ENCODE peak calls at places on chromosome 10, in five cellular contexts. L, T, A, X and W are unnamed samples.

GRCh38 chr10:51308096-51308495 is 233.8 kb downstream of the PRKG1 start:
- DNase-seq in T (no peak), A (no peak), L (no peak), X (no peak), W (no peak)

GRCh38 chr10:65907199-65907712 is 1018.6 kb upstream of the LRRTM3 start:
- DNase-seq in T (no peak), L (no peak), X (no peak), A (no peak), W (no peak)

GRCh38 chr10:87750001-87750651 is 67.9 kb downstream of the ATAD1 start:
- DNase-seq in L (no peak), A (no peak), X (no peak), T (peak), W (peak)

GRCh38 chr10:30990351-30990750 is 41.3 kb downstream of the ZNF438 start:
- DNase-seq in L (no peak), X (no peak), T (no peak), A (no peak), W (no peak)

GRCh38 chr10:93573051-93573909 is 6.8 kb downstream of the FFAR4 start:
- DNase-seq in L (no peak), A (peak), X (no peak), T (no peak), W (no peak)

GRCh38 chr10:12784646-12785045 is 216.9 kb downstream of the CCDC3 start:
- DNase-seq in X (no peak), A (no peak), T (no peak), L (no peak), W (no peak)

GRCh38 chr10:119449760-119450461 is 92.6 kb downstream of the RGS10 start:
- DNase-seq in T (no peak), A (peak), L (no peak), X (no peak), W (peak)

GRCh38 chr10:72044417-72045041 is 43.8 kb downstream of the SPOCK2 start:
- DNase-seq in X (no peak), L (no peak), A (peak), T (peak), W (no peak)

GRCh38 chr10:13340626-13341370 is 7.3 kb downstream of the SEPHS1 start:
- DNase-seq in L (no peak), A (no peak), X (peak), T (no peak), W (no peak)

GRCh38 chr10:128859738-128860386 is 607.2 kb upstream of the MGMT start:
- DNase-seq in L (peak), T (peak), A (no peak), X (no peak), W (peak)

GRCh38 chr10:13949844-13950542 is 363.2 kb downstream of the PRPF18 start:
- DNase-seq in L (no peak), T (no peak), X (no peak), A (peak), W (peak)

GRCh38 chr10:5976689-5977470 is 463 bp downstream of the IL15RA start:
- DNase-seq in X (no peak), T (peak), L (peak), A (peak), W (peak)

GRCh38 chr10:86204421-86205045 is 162.1 kb downstream of the GRID1 start:
- DNase-seq in L (no peak), T (no peak), A (no peak), X (no peak), W (no peak)

GRCh38 chr10:33791295-33791694 is 456.8 kb upstream of the NRP1 start:
- DNase-seq in T (no peak), A (no peak), X (no peak), L (no peak), W (no peak)

GRCh38 chr10:16987976-16988610 is 141.5 kb downstream of the CUBN start:
- DNase-seq in A (no peak), X (no peak), L (no peak), T (no peak), W (peak)

GRCh38 chr10:124419635-124420034 is 912 bp upstream of the OAT start:
- DNase-seq in L (no peak), X (no peak), T (no peak), A (no peak), W (no peak)

GRCh38 chr10:132186488-132187413 is at the start of gene DPYSL4:
- DNase-seq in X (no peak), L (no peak), A (no peak), T (peak), W (peak)

GRCh38 chr10:47278152-47278473 is 21.9 kb upstream of the GDF10 start:
- DNase-seq in T (no peak), L (no peak), A (no peak), X (no peak), W (no peak)

GRCh38 chr10:28431139-28431538 is 101.8 kb upstream of the WAC start:
- DNase-seq in X (no peak), L (no peak), T (no peak), A (no peak), W (no peak)

GRCh38 chr10:128178319-128178937 is 52.2 kb upstream of the MKI67 start:
- DNase-seq in X (no peak), A (no peak), L (peak), T (peak), W (peak)

GRCh38 chr10:15482168-15482567 is 111.1 kb upstream of the FAM171A1 start:
- DNase-seq in X (no peak), A (no peak), L (no peak), T (no peak), W (peak)

GRCh38 chr10:96287392-96288105 is 16.2 kb upstream of the BLNK start:
- DNase-seq in X (peak), T (no peak), L (no peak), A (peak), W (no peak)

GRCh38 chr10:44651834-44652233 is 259.3 kb upstream of the TMEM72 start:
- DNase-seq in L (no peak), T (no peak), A (no peak), X (no peak), W (peak)

GRCh38 chr10:32033171-32033570 is 23.1 kb downstream of the KIF5B start:
- DNase-seq in T (no peak), A (no peak), L (no peak), X (no peak), W (no peak)

GRCh38 chr10:36178616-36179015 is 536.5 kb upstream of the FZD8 start:
- DNase-seq in A (no peak), L (no peak), T (no peak), X (no peak), W (no peak)

GRCh38 chr10:30701471-30702173 is 72.1 kb upstream of the LYZL2 start:
- DNase-seq in L (no peak), A (no peak), T (no peak), X (peak), W (peak)

GRCh38 chr10:126671402-126671975 is 996 bp upstream of the C10orf90 start:
- DNase-seq in L (no peak), X (no peak), A (no peak), T (no peak), W (no peak)

GRCh38 chr10:28984431-28984830 is 304.4 kb upstream of the LYZL1 start:
- DNase-seq in T (no peak), X (no peak), A (peak), L (no peak), W (peak)

GRCh38 chr10:28219241-28219640 is 83.6 kb downstream of the MPP7 start:
- DNase-seq in L (no peak), T (no peak), X (no peak), A (no peak), W (peak)

GRCh38 chr10:122637371-122637770 is 62.3 kb downstream of the C10orf120 start:
- DNase-seq in T (no peak), L (no peak), A (no peak), X (no peak), W (no peak)

GRCh38 chr10:106370751-106371150 is 793.8 kb downstream of the SORCS1 start:
- DNase-seq in X (no peak), L (no peak), T (no peak), A (no peak), W (no peak)

GRCh38 chr10:15879058-15879457 is 18.8 kb upstream of the MINDY3 start:
- DNase-seq in L (no peak), T (peak), A (no peak), X (no peak), W (peak)

GRCh38 chr10:122310311-122311050 is 39.4 kb downstream of the BTBD16 start:
- DNase-seq in L (no peak), T (no peak), A (no peak), X (no peak), W (no peak)

GRCh38 chr10:90635111-90635798 is 222.6 kb downstream of the HTR7 start:
- DNase-seq in X (no peak), A (no peak), T (peak), L (no peak), W (no peak)

GRCh38 chr10:49611166-49611814 is 1.2 kb downstream of the SLC18A3 start:
- DNase-seq in L (no peak), A (no peak), X (no peak), T (peak), W (peak)

GRCh38 chr10:49613160-49613881 is 516 bp upstream of the CHAT start:
- DNase-seq in T (peak), L (no peak), X (no peak), A (no peak), W (no peak)

GRCh38 chr10:49610735-49611165 is 640 bp downstream of the SLC18A3 start:
- DNase-seq in A (no peak), T (no peak), X (no peak), L (no peak), W (no peak)

GRCh38 chr10:49612513-49613159 is 1.2 kb upstream of the CHAT start:
- DNase-seq in L (no peak), T (peak), X (no peak), A (no peak), W (no peak)

DNA sequence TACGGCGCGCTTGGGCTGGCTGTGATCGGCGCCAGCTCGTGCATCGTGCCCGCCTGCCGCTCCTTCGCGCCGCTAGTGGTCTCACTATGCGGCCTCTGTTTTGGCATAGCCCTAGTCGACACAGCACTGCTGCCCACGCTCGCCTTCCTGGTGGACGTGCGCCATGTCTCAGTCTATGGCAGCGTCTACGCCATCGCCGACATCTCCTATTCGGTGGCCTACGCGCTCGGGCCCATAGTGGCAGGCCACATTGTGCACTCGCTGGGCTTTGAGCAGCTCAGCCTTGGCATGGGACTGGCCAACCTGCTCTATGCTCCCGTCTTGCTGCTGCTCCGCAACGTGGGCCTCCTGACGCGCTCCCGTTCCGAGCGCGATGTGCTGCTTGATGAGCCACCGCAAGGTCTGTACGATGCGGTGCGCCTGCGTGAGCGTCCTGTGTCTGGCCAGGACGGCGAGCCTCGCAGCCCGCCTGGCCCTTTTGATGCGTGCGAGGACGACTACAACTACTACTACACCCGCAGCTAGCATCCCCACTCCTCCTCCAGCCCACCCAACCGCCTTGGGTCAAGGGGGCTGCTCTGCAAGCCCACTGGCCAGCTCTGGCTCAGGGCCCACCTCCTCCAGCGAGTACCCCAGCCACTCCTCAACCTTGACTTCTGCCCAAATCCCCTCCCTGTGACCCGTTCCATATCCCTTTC is 1.9 kb downstream of the SLC18A3 start:
- DNase-seq in A (peak), T (peak), X (no peak), L (no peak), W (no peak)
- TF ChIP-seq EZH2 in A (no peak), T (peak), X (no peak), L (no peak), W (no peak)

DNA sequence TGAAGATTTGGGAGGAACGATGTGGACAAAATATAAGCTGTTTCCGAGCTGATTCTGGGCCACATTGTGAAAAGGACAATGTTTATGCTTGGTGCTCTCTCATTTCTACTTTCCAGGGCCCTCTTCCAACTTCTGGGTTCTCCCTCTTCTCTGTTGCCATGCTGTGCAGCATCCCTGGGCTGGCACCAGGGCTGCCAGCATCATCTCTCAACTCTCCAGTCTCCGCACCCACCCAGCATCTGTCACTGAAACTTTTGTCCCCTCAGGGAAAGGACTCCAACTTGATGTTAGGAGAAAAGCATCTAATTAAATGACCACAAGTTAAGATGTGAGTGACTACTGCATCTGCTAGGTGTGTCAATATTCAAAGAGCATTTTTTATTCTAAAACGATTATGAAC is 26.7 kb downstream of the CFAP58 start:
- DNase-seq in T (no peak), L (no peak), X (no peak), A (no peak), W (no peak)
- H3K4me3 ChIP-seq in T (no peak), L (no peak), X (no peak), A (no peak), W (no peak)

GRCh38 chr10:131175891-131176290 is 135.6 kb downstream of the TCERG1L start:
- DNase-seq in A (no peak), X (no peak), T (no peak), L (no peak), W (no peak)

GRCh38 chr10:131176907-131177306 is 134.6 kb downstream of the TCERG1L start:
- DNase-seq in X (no peak), A (no peak), L (no peak), T (no peak), W (no peak)

GRCh38 chr10:131173484-131174210 is 137.9 kb downstream of the TCERG1L start:
- DNase-seq in A (no peak), T (no peak), X (no peak), L (no peak), W (no peak)

GRCh38 chr10:131174211-131174565 is 137.3 kb downstream of the TCERG1L start:
- DNase-seq in A (no peak), T (no peak), X (no peak), L (no peak), W (no peak)

GRCh38 chr10:131174651-131175540 is 136.6 kb downstream of the TCERG1L start:
- DNase-seq in L (no peak), T (no peak), A (no peak), X (no peak), W (no peak)
- H3K9ac ChIP-seq in L (no peak), T (no peak), A (no peak), X (no peak), W (no peak)

GRCh38 chr10:22344781-22345300 is 455 bp upstream of the SPAG6 start:
- DNase-seq in L (no peak), X (no peak), A (no peak), T (no peak), W (no peak)
- TF ChIP-seq EZH2 in L (no peak), X (no peak), A (peak), T (peak), W (peak)

DNA sequence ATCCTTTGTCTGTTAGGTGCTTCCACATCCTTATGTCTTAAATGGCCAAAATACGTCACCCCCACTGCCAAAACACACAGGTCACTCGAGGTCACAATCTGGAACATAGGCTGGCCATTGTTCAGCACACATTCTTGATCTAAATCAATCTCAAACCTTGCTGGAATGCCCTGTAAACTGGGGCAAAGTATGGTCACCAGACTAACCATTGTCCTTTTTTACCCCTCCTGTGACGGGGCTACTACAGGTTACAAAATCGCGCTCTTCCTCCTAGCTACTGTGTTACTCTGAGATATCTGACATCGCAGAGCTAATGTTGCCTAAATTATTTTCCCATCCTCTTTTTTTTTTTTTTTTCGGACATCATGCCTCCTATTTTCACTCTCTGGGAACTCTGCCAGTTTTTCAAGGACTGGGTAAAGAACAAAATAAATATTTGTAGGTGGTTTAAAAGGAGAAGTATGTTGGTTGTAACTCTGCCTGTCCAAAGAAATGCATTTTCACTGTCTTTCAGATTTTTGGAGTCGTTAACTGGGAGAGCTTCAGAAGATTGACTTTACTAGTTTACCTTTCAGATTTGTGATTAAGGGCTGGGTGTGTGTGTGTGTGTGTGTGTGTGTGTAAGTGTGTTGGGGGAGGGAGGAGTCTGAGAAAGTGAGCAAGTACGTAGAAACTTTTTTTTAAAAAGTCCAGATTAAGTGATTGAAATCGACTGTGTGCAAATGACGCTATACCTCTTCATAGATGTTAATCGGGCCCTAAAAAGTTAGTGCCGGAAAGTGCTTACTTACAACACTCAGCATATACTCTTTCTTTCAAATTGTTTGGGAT is 942 bp upstream of the KIAA1217 start:
- DNase-seq in A (no peak), L (no peak), X (no peak), T (peak), W (no peak)
- H3K4me3 ChIP-seq in A (peak), L (no peak), X (no peak), T (peak), W (peak)

GRCh38 chr10:104273899-104274575 is 5.1 kb downstream of the GSTO2 start:
- DNase-seq in X (no peak), L (no peak), A (no peak), T (no peak), W (peak)
- H3K9ac ChIP-seq in X (no peak), L (peak), A (no peak), T (no peak), W (peak)

GRCh38 chr10:100736144-100736808 is 9.1 kb upstream of the PAX2 start:
- DNase-seq in X (no peak), L (no peak), A (no peak), T (no peak), W (no peak)

GRCh38 chr10:100737359-100738054 is 7.9 kb upstream of the PAX2 start:
- DNase-seq in A (no peak), T (peak), L (no peak), X (no peak), W (no peak)

GRCh38 chr10:100738055-100738827 is 7.1 kb upstream of the PAX2 start:
- DNase-seq in T (no peak), A (no peak), L (no peak), X (no peak), W (no peak)

GRCh38 chr10:100735345-100736143 is 9.8 kb upstream of the PAX2 start:
- DNase-seq in A (no peak), T (peak), X (no peak), L (no peak), W (no peak)

DNA sequence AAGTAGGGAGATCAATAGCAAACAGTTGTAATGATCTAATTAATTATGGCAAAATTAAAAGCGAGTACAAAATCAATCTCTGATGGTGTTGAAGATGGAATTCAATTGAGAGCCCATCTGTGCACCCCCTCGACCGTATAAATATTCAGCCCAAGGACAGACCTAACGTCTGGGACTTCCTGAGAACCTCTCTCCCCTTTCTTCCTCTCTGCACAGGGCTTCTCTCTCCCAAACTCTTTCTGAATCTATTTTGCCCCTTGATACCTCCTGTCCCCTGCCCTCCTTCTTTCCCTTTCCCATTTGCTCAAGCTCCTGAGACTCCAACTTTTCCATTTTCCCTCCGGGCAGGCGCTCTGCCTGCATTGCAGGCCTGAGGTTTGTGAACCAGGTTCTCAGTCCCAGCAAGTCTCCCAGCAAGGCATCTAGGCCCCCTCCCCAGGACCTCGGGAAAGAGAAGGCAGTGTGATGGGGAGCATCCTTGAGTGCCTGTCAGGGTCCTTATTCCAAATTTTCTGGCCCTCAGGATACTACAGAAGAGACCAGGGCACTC is 8.5 kb upstream of the PAX2 start:
- DNase-seq in T (no peak), A (no peak), X (no peak), L (no peak), W (no peak)
- TF ChIP-seq EZH2 in T (no peak), A (no peak), X (peak), L (no peak), W (no peak)